ENCODE peak calls at places on chromosome 14, in six cellular contexts. K is A549, Z is ovary, F is esophagus muscularis mucosa, X is sigmoid colon, C is upper lobe of left lung. U is an unnamed sample.

GRCh38 chr14:30533126-30533525 is 25.8 kb upstream of the G2E3 start:
- DNase-seq in C (no peak), X (no peak), F (no peak), Z (no peak), K (no peak), U (no peak)

GRCh38 chr14:71534506-71534905 is 397.7 kb upstream of the RGS6 start:
- DNase-seq in X (no peak), F (no peak), K (no peak), Z (no peak), C (no peak), U (no peak)

GRCh38 chr14:54085137-54085810 is 128.6 kb upstream of the BMP4 start:
- DNase-seq in C (no peak), X (no peak), K (no peak), Z (no peak), F (no peak), U (no peak)

GRCh38 chr14:26199599-26200370 is 398.0 kb downstream of the NOVA1 start:
- DNase-seq in Z (no peak), C (no peak), F (no peak), K (no peak), X (no peak), U (no peak)

GRCh38 chr14:35687335-35687939 is 121.7 kb downstream of the RALGAPA1 start:
- DNase-seq in X (no peak), K (peak; percentile 60), C (no peak), Z (no peak), F (no peak), U (no peak)

GRCh38 chr14:74615735-74616134 is 3.7 kb upstream of the LTBP2 start:
- DNase-seq in C (no peak), F (no peak), Z (no peak), K (no peak), X (no peak), U (no peak)

GRCh38 chr14:97379091-97379531 is 581.9 kb downstream of the VRK1 start:
- DNase-seq in X (no peak), Z (no peak), K (no peak), C (no peak), F (no peak), U (no peak)

GRCh38 chr14:74634964-74635363 is 22.9 kb upstream of the LTBP2 start:
- DNase-seq in K (no peak), F (no peak), X (no peak), C (no peak), Z (no peak), U (no peak)

GRCh38 chr14:104069541-104069940 is 16.0 kb upstream of the ASPG start:
- DNase-seq in K (no peak), X (no peak), Z (no peak), C (no peak), F (no peak), U (no peak)

GRCh38 chr14:99548285-99548684 is 55.7 kb downstream of the CCDC85C start:
- DNase-seq in F (no peak), K (no peak), X (peak; percentile 90), C (no peak), Z (no peak), U (no peak)

GRCh38 chr14:24243336-24243836 is 963 bp upstream of the TINF2 start:
- DNase-seq in Z (no peak), F (no peak), X (peak; percentile 76), K (no peak), C (no peak), U (no peak)

GRCh38 chr14:65173973-65174693 is 71.8 kb upstream of the MAX start:
- DNase-seq in X (no peak), F (no peak), C (no peak), Z (peak; percentile 48), K (no peak), U (no peak)

GRCh38 chr14:76640923-76641395 is 120.3 kb upstream of the VASH1 start:
- DNase-seq in X (peak; percentile 13), Z (no peak), F (no peak), C (no peak), K (no peak), U (no peak)

GRCh38 chr14:69720912-69721311 is 46.0 kb upstream of the SRSF5 start:
- DNase-seq in F (no peak), Z (no peak), K (no peak), X (no peak), C (no peak), U (no peak)

GRCh38 chr14:100332797-100333196 is 9.7 kb downstream of the SLC25A47 start:
- DNase-seq in K (no peak), Z (no peak), X (no peak), C (peak; percentile 62), F (peak; percentile 84), U (no peak)

GRCh38 chr14:52873694-52874093 is 77.2 kb downstream of the FERMT2 start:
- DNase-seq in F (no peak), X (peak; percentile 77), C (no peak), Z (no peak), K (no peak), U (peak; percentile 26)

GRCh38 chr14:57295261-57295660 is 26.5 kb downstream of the AP5M1 start:
- DNase-seq in X (no peak), F (no peak), C (no peak), Z (no peak), K (no peak), U (no peak)

GRCh38 chr14:54257424-54257823 is 139.4 kb upstream of the CDKN3 start:
- DNase-seq in F (no peak), K (no peak), Z (no peak), X (no peak), C (no peak), U (no peak)

GRCh38 chr14:62819931-62820330 is 225.3 kb downstream of the KCNH5 start:
- DNase-seq in K (no peak), Z (no peak), X (no peak), F (no peak), C (no peak), U (no peak)

GRCh38 chr14:62824086-62824485 is 221.2 kb downstream of the KCNH5 start:
- DNase-seq in X (no peak), C (no peak), F (no peak), K (no peak), Z (no peak), U (no peak)
- TF ChIP-seq EP300 in X (no peak), C (no peak), F (no peak), K (no peak), Z (no peak), U (no peak)

GRCh38 chr14:39555749-39556148 is 123.5 kb upstream of the FBXO33 start:
- DNase-seq in Z (no peak), F (no peak), X (no peak), C (no peak), K (no peak), U (no peak)
- H3K4me3 ChIP-seq in Z (no peak overlapping the region), F (no peak overlapping the region), X (no peak overlapping the region), C (no peak overlapping the region), K (no peak overlapping the region), U (no peak overlapping the region)

GRCh38 chr14:105470163-105470811 is 4.3 kb upstream of the CRIP2 start:
- DNase-seq in X (no peak), C (peak; percentile 85), Z (no peak), F (no peak), K (no peak), U (no peak)

GRCh38 chr14:105469456-105470162 is 5.0 kb upstream of the CRIP2 start:
- DNase-seq in K (no peak), Z (no peak), X (no peak), C (peak; percentile 85), F (no peak), U (no peak)

GRCh38 chr14:105472496-105472991 is 2.1 kb upstream of the CRIP2 start:
- DNase-seq in K (no peak), F (no peak), Z (no peak), C (no peak), X (no peak), U (no peak)

GRCh38 chr14:105471823-105472495 is 2.7 kb upstream of the CRIP2 start:
- DNase-seq in X (no peak), K (no peak), C (no peak), Z (no peak), F (no peak), U (no peak)

DNA sequence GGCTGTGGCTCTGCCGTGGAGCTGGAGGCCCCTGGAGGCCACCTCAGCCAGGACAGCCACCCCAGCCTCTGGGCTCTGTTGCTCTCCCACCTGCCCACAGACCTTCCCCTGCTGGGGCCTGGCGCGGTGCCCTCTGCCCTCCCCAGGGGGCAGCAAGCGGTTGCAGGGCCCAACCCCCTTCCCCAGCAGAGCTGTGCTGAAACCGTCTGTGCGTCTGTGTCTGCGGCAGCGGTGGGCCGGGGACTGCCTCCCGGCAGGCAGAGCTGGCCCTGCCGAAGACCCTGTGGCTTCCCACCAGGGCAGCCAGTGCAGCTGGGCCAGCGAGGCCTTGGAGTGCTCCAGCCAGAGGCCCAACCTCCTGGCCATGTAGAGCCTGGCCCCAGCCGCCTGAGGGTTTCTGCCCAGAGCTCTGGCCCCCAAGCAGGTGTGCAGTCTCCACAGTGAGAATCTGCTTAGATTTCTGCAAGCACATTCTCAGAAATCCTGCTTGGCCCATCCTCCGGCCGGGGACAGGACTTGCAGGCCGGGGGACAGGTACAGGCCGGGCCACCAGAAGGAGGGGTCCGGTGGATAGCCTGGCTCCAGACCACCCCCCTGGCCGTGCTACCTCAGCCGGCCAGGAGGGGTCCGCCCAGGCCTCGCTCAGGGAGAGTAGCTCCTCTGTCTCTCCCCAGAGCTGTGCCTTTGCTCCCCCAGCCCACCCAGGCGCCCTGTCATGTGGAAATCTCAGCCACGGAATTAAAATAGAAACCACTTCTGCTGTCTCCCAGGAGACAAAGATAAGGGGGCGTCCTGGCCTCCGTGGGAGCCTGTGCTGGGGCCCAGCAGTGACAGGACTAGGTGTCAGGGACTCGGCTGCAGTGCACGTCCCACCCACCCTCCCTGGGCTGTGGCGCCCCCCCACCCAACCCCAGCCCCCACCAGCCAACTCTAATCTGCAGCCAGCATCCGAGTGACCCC is 3.5 kb upstream of the CRIP2 start:
- DNase-seq in C (peak; percentile 84), Z (no peak), K (no peak), F (no peak), X (no peak), U (no peak)
- TF ChIP-seq CTCF in C (no peak), Z (no peak), K (no peak), F (peak; percentile 8), X (no peak), U (no peak)

DNA sequence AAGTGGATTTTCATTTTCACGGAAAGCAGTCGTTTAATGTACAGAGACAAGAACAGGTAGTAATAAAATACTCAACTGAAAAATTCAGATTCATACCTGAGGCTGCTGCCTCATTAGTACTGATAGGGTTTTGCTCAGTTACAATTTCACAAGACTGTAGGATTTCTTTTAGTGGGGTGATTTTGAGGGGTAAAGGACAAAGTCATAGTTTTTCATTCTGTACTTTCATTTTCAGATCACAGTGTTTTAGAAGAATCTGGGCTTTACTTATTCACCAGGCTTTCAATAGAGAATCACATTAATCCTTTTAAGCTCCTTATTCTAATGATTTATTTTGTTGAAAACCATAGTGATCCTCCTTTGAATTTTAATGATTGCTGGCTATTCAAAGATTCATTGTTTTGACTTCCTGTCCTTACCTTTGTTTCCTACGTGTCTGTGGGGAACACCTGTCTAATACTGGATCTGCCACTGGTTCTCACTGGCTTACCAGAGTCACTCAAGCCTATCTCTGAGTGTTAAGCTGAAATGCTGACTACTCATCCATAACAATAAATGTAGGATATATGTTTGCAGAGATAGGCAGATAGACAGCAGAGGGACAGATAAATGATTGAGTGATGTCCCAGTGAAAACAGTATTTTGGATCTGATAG is 243.8 kb upstream of the NPAS3 start:
- DNase-seq in Z (no peak), X (no peak), F (no peak), C (no peak), K (no peak), U (no peak)
- TF ChIP-seq EP300 in Z (no peak), X (no peak), F (no peak), C (no peak), K (no peak), U (no peak)